ENCODE peak calls at places on chromosomes 3 and 15, in five cellular contexts. M is K562, R is HCT116, V is SK-N-SH, I is GM12878. T is an unnamed sample.

GRCh38 chr15:45384700-45385099 is 6.4 kb upstream of the GATM start:
- DNase-seq in M (no peak), I (no peak), R (no peak), V (no peak), T (no peak)

GRCh38 chr15:62472616-62473299 is 307.7 kb upstream of the C2CD4B start:
- DNase-seq in V (no peak), M (no peak), R (no peak), I (no peak), T (peak)

GRCh38 chr3:146274833-146275232 is 23.9 kb upstream of the PLSCR4 start:
- DNase-seq in M (no peak), V (no peak), I (no peak), R (no peak), T (no peak)

GRCh38 chr15:49830411-49830810 is 209.6 kb downstream of the DTWD1 start:
- DNase-seq in V (no peak), M (no peak), I (no peak), R (no peak), T (no peak)

GRCh38 chr3:50248387-50248786 is 12.4 kb downstream of the GNAI2 start:
- DNase-seq in M (no peak), V (no peak), I (no peak), R (no peak), T (no peak)

GRCh38 chr3:61858054-61858453 is 296.7 kb downstream of the PTPRG start:
- DNase-seq in I (no peak), V (peak), R (peak), M (no peak), T (peak)

GRCh38 chr3:81958967-81959625 is 197.7 kb upstream of the GBE1 start:
- DNase-seq in V (no peak), R (no peak), M (no peak), I (no peak), T (no peak)

GRCh38 chr3:194379231-194379630 is 9.7 kb upstream of the LRRC15 start:
- DNase-seq in R (no peak), M (no peak), I (no peak), V (no peak), T (no peak)

GRCh38 chr3:23601020-23601822 is 204.5 kb upstream of the UBE2E1 start:
- DNase-seq in M (no peak), R (no peak), V (peak), I (no peak), T (no peak)

GRCh38 chr15:76964157-76964556 is 30.8 kb upstream of the PSTPIP1 start:
- DNase-seq in V (no peak), I (no peak), M (no peak), R (no peak), T (no peak)

GRCh38 chr3:178385280-178385952 is 150.8 kb upstream of the KCNMB2 start:
- DNase-seq in V (peak), M (peak), R (peak), I (no peak), T (peak)

DNA sequence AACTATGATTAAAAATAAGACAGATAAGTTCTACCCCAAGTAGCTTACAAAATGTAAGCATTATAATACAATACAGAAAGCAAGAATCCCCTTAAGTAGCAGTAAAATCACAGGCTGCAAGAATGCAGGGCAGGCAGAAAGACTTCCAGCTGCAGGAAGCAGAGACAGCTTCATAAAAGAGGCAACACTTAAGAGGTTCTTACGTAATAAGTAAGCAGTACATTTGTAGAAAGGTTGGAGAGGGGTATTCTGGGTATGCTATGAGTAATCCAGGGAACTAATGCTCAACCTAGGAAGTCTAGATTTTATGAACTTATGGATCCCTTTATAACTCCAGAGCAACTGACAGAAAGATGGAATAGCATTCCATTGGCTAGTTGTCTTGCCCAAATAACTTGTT is 151.6 kb downstream of the IL5RA start:
- DNase-seq in V (no peak), M (no peak), R (no peak), I (no peak), T (no peak)
- TF ChIP-seq JUND in V (no peak), M (no peak), R (no peak), I (no peak), T (no peak)

GRCh38 chr3:8848696-8849131 is 79.3 kb upstream of the OXTR start:
- DNase-seq in V (no peak), R (no peak), I (no peak), M (no peak), T (no peak)
- TF ChIP-seq JUND in V (peak), R (no peak), I (no peak), M (no peak), T (no peak)

GRCh38 chr15:100601158-100601557 is 826 bp downstream of the LINS1 start:
- DNase-seq in R (no peak), I (no peak), M (peak), V (no peak), T (no peak)
- TF ChIP-seq JUND in R (no peak), I (no peak), M (no peak), V (no peak), T (no peak)

GRCh38 chr3:126537116-126537729 is 13.3 kb downstream of the CHST13 start:
- DNase-seq in V (no peak), R (no peak), I (no peak), M (no peak), T (no peak)

GRCh38 chr3:126538316-126538715 is 14.4 kb downstream of the CHST13 start:
- DNase-seq in I (no peak), R (no peak), V (no peak), M (no peak), T (no peak)

GRCh38 chr3:126536126-126536525 is 12.2 kb downstream of the CHST13 start:
- DNase-seq in I (no peak), V (no peak), M (no peak), R (no peak), T (no peak)

GRCh38 chr3:126538966-126539365 is 15.0 kb downstream of the CHST13 start:
- DNase-seq in V (no peak), I (no peak), R (no peak), M (no peak), T (no peak)

DNA sequence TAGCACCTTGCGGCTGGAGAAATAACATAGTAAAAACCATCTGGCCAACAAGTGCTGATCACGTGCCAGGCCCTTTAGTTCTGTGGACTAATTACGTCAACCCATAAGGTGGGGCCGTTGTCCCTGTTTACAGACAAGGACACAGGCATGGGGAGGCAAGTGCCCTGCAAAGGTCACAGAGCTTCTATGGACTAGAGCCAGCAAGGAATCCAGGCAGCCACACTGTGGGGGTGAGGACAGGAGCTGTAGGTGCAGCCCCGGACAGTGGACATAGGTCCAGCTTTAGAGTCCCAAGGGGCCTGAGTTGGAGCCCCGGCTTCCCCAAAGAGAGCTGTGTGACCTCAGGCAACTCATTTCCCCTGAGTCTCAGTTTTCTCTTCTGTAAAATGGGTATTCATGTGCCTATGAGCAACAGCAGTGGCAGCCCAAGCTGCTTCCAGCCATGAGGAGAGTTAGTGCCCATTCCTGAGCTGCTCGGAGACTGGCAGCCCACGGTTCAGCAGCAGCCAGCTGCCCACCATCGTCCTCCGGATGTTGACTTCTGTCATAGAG is 13.9 kb downstream of the CHST13 start:
- DNase-seq in M (no peak), R (no peak), V (no peak), I (no peak), T (no peak)
- TF ChIP-seq JUND in M (no peak), R (no peak), V (no peak), I (no peak), T (no peak)

DNA sequence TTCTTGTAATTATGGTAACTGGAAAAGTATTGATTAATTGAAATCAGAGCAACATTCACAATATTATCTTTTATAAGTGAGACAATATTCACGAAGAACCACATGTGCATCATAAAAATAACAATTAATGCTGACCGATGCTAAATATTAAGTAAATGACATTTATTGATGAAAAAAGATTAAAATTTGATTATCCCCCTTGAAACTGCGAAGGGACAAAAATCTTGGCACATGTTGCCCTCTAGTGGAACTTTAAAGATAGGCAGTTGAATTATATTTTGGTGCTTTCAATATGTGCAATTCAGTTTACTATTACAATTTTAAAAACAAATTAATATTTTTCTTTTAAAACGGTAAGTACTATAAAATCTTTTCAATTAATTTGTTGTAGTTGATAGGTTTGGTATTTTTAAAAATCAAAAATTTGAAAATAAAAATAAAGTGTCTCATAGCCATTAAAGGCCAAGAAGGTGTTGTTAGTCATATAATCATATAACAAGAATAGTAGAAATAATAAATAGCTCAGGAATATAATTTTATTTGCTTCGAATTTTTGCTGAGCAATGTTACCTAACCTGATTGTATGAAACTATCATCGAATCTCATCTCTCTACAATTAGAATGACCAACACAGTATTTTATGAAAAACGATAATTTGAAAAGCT is 270.2 kb downstream of the ROBO1 start:
- DNase-seq in I (no peak), V (peak), R (no peak), M (peak), T (peak)
- TF ChIP-seq JUND in I (no peak), V (no peak), R (no peak), M (no peak), T (no peak)

GRCh38 chr3:157500232-157500631 is 3.0 kb downstream of the VEPH1 start:
- DNase-seq in I (no peak), V (no peak), M (no peak), R (peak), T (no peak)
- TF ChIP-seq JUND in I (no peak), V (no peak), M (no peak), R (peak), T (peak)

GRCh38 chr3:160653514-160653913 is 23.4 kb upstream of the ARL14 start:
- DNase-seq in V (no peak), M (no peak), R (no peak), I (no peak), T (no peak)

GRCh38 chr3:160649596-160649995 is 27.4 kb upstream of the ARL14 start:
- DNase-seq in M (no peak), V (no peak), I (no peak), R (no peak), T (no peak)

GRCh38 chr3:160644491-160644890 is 32.5 kb upstream of the ARL14 start:
- DNase-seq in R (no peak), I (no peak), M (no peak), V (no peak), T (no peak)

GRCh38 chr3:160643994-160644393 is 33.0 kb upstream of the ARL14 start:
- DNase-seq in R (no peak), M (no peak), I (no peak), V (no peak), T (no peak)

DNA sequence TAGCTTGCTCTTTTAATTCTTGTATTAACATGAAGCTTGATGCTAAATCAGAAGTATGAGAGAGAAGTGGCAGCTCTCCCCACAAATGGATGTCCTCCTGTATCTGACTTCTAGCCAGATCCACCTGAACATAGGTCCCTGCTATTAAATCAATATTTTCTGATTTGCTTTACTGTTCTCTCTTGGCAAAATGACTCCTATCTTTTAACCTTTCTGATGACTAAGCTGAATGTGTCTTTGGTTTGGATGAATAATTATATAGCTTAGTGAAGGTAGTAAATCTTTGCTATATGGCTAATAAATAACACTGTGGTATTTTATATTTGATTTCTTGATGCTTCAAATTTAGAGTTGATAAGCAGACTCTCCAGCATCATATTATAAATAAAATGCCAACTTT is 28.3 kb upstream of the ARL14 start:
- DNase-seq in V (no peak), R (no peak), I (no peak), M (no peak), T (no peak)
- TF ChIP-seq JUND in V (no peak), R (no peak), I (no peak), M (no peak), T (no peak)

GRCh38 chr15:42324308-42324707 is 35.0 kb upstream of the CAPN3 start:
- DNase-seq in I (no peak), V (no peak), M (no peak), R (no peak), T (no peak)
- TF ChIP-seq JUND in I (no peak), V (no peak), M (no peak), R (no peak), T (no peak)

DNA sequence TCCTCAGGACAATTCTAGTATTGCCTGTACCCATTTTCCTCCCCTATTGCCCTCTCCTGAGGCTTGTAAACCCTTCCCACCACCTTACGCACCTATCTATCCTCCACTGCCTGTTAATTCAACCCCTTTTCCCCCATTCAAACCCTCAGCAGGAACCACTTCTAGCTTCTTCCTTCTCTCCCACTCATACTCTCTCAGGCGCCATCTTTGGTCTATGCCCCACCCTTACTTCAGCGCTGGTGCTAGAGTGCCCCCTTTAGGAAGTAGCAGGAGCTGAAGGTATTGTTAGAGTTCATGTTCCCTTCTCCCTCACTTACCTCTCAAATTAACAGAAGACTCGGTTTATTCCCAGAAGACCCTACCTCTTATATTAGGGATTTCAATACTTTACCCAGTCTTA is 121.8 kb upstream of the NLGN1 start:
- DNase-seq in R (peak), V (no peak), M (peak), I (no peak), T (no peak)
- TF ChIP-seq JUND in R (no peak), V (no peak), M (no peak), I (no peak), T (no peak)